ENCODE peak calls at places on chromosomes 3 and 15, in nine cellular contexts. W, B, M, I, U, G, L, E and S are unnamed samples.

GRCh38 chr3:65963787-65964707 is 74.7 kb downstream of the MAGI1 start:
- DNase-seq in I (peak; percentile 90), G (no peak), E (no peak), B (no peak), W (peak; percentile 94), M (no peak), L (no peak), U (no peak), S (no peak)

GRCh38 chr3:196963309-196963953 is 5.2 kb downstream of the PIGZ start:
- DNase-seq in L (no peak), W (no peak), B (no peak), I (no peak), E (no peak), M (no peak), G (no peak), U (no peak), S (no peak)

GRCh38 chr15:62469478-62469873 is 304.4 kb upstream of the C2CD4B start:
- DNase-seq in G (no peak), I (no peak), B (no peak), W (no peak), M (no peak), E (peak; percentile 63), U (no peak), L (peak; percentile 68), S (no peak)

GRCh38 chr15:57395292-57395691 is 19.0 kb downstream of the CGNL1 start:
- DNase-seq in U (no peak), G (no peak), L (no peak), E (no peak), I (no peak), M (no peak), W (peak; percentile 91), B (no peak), S (no peak)

GRCh38 chr3:138620431-138620830 is 11.9 kb downstream of the FAIM start:
- DNase-seq in M (no peak), E (no peak), I (no peak), G (no peak), L (no peak), B (no peak), W (no peak), U (no peak), S (no peak)

GRCh38 chr3:63976166-63976861 is 47.0 kb downstream of the PSMD6 start:
- DNase-seq in M (no peak), U (no peak), I (no peak), W (no peak), B (no peak), G (no peak), E (no peak), L (no peak), S (no peak)

GRCh38 chr3:94928921-94929320 is 866.1 kb downstream of the NSUN3 start:
- DNase-seq in W (no peak), G (no peak), I (no peak), B (no peak), E (no peak), M (no peak), U (no peak), L (no peak), S (no peak)

GRCh38 chr3:192409838-192410683 is 317.3 kb downstream of the FGF12 start:
- DNase-seq in L (no peak), M (no peak), W (peak; percentile 40), I (no peak), E (no peak), G (no peak), B (no peak), U (no peak), S (peak; percentile 76)

GRCh38 chr3:101042996-101043686 is 49.9 kb upstream of the ABI3BP start:
- DNase-seq in U (no peak), B (no peak), L (no peak), M (no peak), E (no peak), I (no peak), W (no peak), G (no peak), S (no peak)

GRCh38 chr15:57321973-57322601 is 54.2 kb upstream of the CGNL1 start:
- DNase-seq in E (no peak), M (no peak), I (no peak), G (no peak), W (peak; percentile 83), B (no peak), L (no peak), U (no peak), S (peak; percentile 21)

GRCh38 chr15:75033809-75034208 is 10.4 kb downstream of the PPCDC start:
- DNase-seq in E (no peak), U (no peak), L (no peak), G (no peak), W (no peak), B (no peak), I (no peak), M (no peak), S (no peak)

GRCh38 chr3:177597325-177598109 is 400.2 kb upstream of the TBL1XR1 start:
- DNase-seq in W (peak; percentile 65), G (peak; percentile 80), I (no peak), B (no peak), U (no peak), L (peak; percentile 84), E (peak; percentile 32), M (no peak), S (no peak)

GRCh38 chr3:122067214-122067550 is 12.0 kb downstream of the CD86 start:
- DNase-seq in L (no peak), U (no peak), G (no peak), I (no peak), W (no peak), E (no peak), M (no peak), B (no peak), S (no peak)

GRCh38 chr3:71912839-71913495 is 128.0 kb upstream of the PROK2 start:
- DNase-seq in M (no peak), W (no peak), L (no peak), U (no peak), B (no peak), I (no peak), G (no peak), E (no peak), S (no peak)

GRCh38 chr15:47374222-47374621 is 343.1 kb upstream of the SEMA6D start:
- DNase-seq in W (peak; percentile 52), U (no peak), M (no peak), E (no peak), G (no peak), B (no peak), I (no peak), L (no peak), S (no peak)

GRCh38 chr3:107521466-107522059 is 1.2 kb upstream of the BBX start:
- DNase-seq in G (no peak), E (no peak), M (no peak), U (no peak), W (no peak), B (no peak), L (no peak), I (no peak), S (no peak)

GRCh38 chr15:64014995-64015394 is 31.3 kb downstream of the DAPK2 start:
- DNase-seq in I (no peak), G (no peak), W (no peak), B (peak; percentile 83), M (no peak), E (no peak), L (no peak), U (no peak), S (no peak)

GRCh38 chr3:45437388-45437787 is 49.0 kb downstream of the LARS2 start:
- DNase-seq in B (no peak), E (no peak), W (peak; percentile 32), U (no peak), M (no peak), I (peak; percentile 8), L (no peak), G (no peak), S (no peak)

DNA sequence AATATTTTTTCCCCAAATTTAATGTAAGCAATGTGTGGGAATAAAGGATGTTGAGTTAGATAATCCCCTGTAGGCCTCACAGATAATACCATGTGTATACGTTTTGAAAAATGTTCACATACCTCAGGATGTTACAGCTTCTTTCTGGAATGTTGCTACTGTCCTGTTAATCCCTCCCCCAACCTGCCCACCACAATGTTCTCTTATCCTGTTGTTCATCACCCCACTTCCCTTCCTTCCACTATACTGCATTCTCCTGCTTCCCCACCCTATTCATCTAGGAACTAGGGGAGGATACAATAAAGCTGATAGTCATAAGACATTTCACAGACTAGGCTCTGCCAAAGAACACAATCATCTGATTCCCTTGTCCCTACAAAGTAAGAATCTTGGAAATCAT is 92.1 kb downstream of the IGF2BP2 start:
- DNase-seq in G (no peak), M (no peak), B (no peak), U (no peak), W (peak; percentile 93), E (no peak), L (no peak), I (no peak), S (no peak)
- TF ChIP-seq POLR2AphosphoS5 in G (no peak), M (no peak), B (no peak), U (no peak), W (peak; percentile 79), E (no peak), L (no peak), I (no peak), S (no peak)

GRCh38 chr15:90190606-90191343 is 10.4 kb upstream of the SEMA4B start:
- DNase-seq in U (no peak), I (no peak), M (no peak), E (no peak), W (no peak), B (peak; percentile 55), G (no peak), L (no peak), S (peak; percentile 95)
- TF ChIP-seq POLR2A in U (no peak), I (no peak), M (no peak), E (no peak), W (no peak), B (no peak), G (no peak), L (no peak), S (no peak)

DNA sequence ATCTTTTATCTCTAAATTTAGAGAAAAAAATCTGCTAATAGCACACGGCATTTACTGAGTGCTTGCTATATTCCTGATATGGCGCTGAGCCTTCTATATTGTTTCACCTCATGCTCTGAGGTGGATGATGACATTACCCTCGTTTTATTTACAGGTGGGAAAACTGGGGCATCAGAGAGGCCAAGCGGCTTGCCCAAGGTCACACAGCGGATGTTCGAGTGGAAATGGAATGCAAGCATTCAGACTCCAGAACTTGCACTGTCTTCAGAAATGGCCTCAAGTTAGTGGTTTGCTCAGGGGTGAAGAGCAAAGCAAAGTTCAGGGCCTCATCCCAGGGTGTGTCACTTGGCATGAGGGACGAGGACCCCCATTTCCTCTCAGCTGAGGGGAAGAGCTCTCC is 17.3 kb downstream of the EHD4 start:
- DNase-seq in W (no peak), M (peak; percentile 26), U (no peak), B (no peak), I (no peak), G (no peak), L (no peak), E (no peak), S (no peak)
- H3K27ac ChIP-seq in W (peak overlapping the region; percentile 98), M (no peak overlapping the region), U (no peak overlapping the region), B (no peak overlapping the region), I (no peak overlapping the region), G (no peak overlapping the region), L (no peak overlapping the region), E (no peak overlapping the region), S (no peak overlapping the region)

GRCh38 chr3:53179580-53179979 is 18.6 kb downstream of the PRKCD start:
- DNase-seq in W (no peak), L (no peak), I (no peak), M (no peak), U (no peak), G (no peak), B (no peak), E (no peak), S (peak; percentile 65)
- TF ChIP-seq POLR2AphosphoS5 in W (no peak), L (no peak), I (no peak), M (no peak), U (no peak), G (no peak), B (no peak), E (no peak), S (no peak)